ENCODE peak calls at places on chromosomes 12 and 14, in eight cellular contexts. G is ovary, Z is brain microvascular endothelial cell, M is right lobe of liver, O is tibial nerve, I is right atrium auricular region, F is fibroblast of lung, S is upper lobe of right lung. N is an unnamed sample. For H3K27me3, the result is how much of the 10 kb centered on the place peaks cover.

GRCh38 chr12:460301-461230 is 827 bp downstream of the B4GALNT3 start:
- DNase-seq in I (no peak), S (peak), F (no peak), O (no peak), M (no peak), G (peak), Z (no peak), N (no peak)

GRCh38 chr12:115895247-115895646 is 382.2 kb downstream of the MED13L start:
- DNase-seq in M (no peak), S (no peak), O (no peak), I (no peak), Z (no peak), F (no peak), G (no peak), N (no peak)

GRCh38 chr12:86914716-86915115 is 658.5 kb upstream of the MGAT4C start:
- DNase-seq in Z (peak), G (no peak), M (no peak), F (peak), S (no peak), O (no peak), I (no peak), N (no peak)

GRCh38 chr12:70383484-70383883 is 17.4 kb downstream of the KCNMB4 start:
- DNase-seq in Z (no peak), G (no peak), M (no peak), I (no peak), S (no peak), O (no peak), F (no peak), N (no peak)

GRCh38 chr14:61925043-61925442 is 162.8 kb downstream of the SNAPC1 start:
- DNase-seq in G (no peak), Z (peak), S (no peak), I (no peak), F (peak), M (no peak), O (no peak), N (no peak)

GRCh38 chr14:32702571-32702970 is 236.1 kb upstream of the NPAS3 start:
- DNase-seq in S (no peak), I (peak), G (peak), F (no peak), O (peak), Z (peak), M (no peak), N (no peak)

GRCh38 chr12:93484315-93484981 is 17.1 kb downstream of the MRPL42 start:
- DNase-seq in F (peak), G (no peak), Z (peak), S (no peak), M (no peak), I (no peak), O (no peak), N (no peak)

GRCh38 chr14:49019467-49020100 is 566.6 kb downstream of the RPS29 start:
- DNase-seq in Z (no peak), I (no peak), M (no peak), G (no peak), F (no peak), S (no peak), O (no peak), N (no peak)

GRCh38 chr14:73753887-73754880 is 40.0 kb upstream of the PNMA1 start:
- DNase-seq in M (peak), G (no peak), O (no peak), Z (no peak), I (no peak), F (no peak), S (no peak), N (no peak)

GRCh38 chr12:52789637-52790426 is 6.1 kb downstream of the KRT3 start:
- DNase-seq in O (no peak), Z (no peak), G (no peak), I (no peak), S (peak), F (no peak), M (no peak), N (no peak)

GRCh38 chr12:52788111-52788875 is 7.6 kb downstream of the KRT3 start:
- DNase-seq in O (no peak), I (no peak), Z (no peak), M (no peak), F (no peak), G (no peak), S (no peak), N (no peak)

GRCh38 chr12:52787324-52787996 is 8.5 kb downstream of the KRT3 start:
- DNase-seq in M (no peak), F (no peak), S (peak), Z (no peak), G (no peak), O (no peak), I (no peak), N (no peak)

GRCh38 chr12:52790427-52791270 is 5.3 kb downstream of the KRT3 start:
- DNase-seq in S (peak), G (no peak), O (no peak), Z (no peak), F (no peak), I (no peak), M (no peak), N (no peak)

DNA sequence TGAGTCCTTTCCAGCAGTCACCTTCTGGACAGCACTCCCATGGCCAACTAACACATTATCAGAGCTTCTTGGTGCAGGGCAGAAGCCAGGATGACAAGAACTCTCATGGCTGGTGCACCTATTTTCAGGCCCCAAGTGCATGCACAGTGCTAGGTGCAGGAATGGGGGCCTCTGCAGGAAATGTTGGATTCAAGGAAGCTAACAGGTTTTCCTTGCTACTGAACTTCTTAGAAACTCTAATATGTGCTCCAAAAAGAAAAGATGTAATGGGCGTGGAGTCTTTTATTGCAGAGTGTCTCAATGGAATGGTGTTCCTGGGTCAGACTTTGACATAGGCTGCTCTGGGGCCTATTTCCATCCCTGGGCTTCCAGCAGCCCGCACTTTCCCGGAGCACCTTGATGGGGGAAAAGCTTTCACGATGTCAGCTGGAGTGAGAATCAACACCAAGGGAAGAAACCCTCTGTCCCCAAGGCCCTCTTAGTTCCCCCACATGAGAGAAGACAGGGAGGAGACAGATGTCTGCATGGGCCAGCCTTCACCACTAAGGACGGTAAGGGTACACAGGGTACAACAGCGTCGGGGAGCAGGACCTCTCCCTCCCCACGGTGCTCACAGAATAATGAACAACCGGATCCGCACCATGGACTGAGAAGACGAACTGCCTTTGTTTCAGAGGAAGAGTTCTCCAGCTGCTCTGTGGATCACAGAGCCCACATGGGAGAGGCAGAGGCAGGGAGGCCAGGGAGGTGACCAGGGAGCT is 6.9 kb downstream of the KRT3 start:
- DNase-seq in Z (no peak), I (no peak), F (no peak), S (no peak), O (no peak), M (no peak), G (no peak), N (no peak)
- H3K27me3 ChIP-seq in Z (under half), I (under half), F (under half), S (half or more), O (under half), M (under half), G (under half), N (under half)

GRCh38 chr12:77720258-77720657 is 110.4 kb upstream of the NAV3 start:
- DNase-seq in M (no peak), G (no peak), O (no peak), I (no peak), Z (no peak), S (no peak), F (peak), N (no peak)
- TF ChIP-seq CTCF in M (no peak), G (no peak), O (no peak), I (no peak), Z (peak), S (no peak), F (no peak), N (no peak)

GRCh38 chr14:24337144-24337823 is 2.4 kb upstream of the ADCY4 start:
- DNase-seq in Z (no peak), G (no peak), I (no peak), O (no peak), S (no peak), M (no peak), F (no peak), N (no peak)
- H3K27me3 ChIP-seq in Z (under half), G (under half), I (under half), O (under half), S (under half), M (under half), F (under half), N (under half)

DNA sequence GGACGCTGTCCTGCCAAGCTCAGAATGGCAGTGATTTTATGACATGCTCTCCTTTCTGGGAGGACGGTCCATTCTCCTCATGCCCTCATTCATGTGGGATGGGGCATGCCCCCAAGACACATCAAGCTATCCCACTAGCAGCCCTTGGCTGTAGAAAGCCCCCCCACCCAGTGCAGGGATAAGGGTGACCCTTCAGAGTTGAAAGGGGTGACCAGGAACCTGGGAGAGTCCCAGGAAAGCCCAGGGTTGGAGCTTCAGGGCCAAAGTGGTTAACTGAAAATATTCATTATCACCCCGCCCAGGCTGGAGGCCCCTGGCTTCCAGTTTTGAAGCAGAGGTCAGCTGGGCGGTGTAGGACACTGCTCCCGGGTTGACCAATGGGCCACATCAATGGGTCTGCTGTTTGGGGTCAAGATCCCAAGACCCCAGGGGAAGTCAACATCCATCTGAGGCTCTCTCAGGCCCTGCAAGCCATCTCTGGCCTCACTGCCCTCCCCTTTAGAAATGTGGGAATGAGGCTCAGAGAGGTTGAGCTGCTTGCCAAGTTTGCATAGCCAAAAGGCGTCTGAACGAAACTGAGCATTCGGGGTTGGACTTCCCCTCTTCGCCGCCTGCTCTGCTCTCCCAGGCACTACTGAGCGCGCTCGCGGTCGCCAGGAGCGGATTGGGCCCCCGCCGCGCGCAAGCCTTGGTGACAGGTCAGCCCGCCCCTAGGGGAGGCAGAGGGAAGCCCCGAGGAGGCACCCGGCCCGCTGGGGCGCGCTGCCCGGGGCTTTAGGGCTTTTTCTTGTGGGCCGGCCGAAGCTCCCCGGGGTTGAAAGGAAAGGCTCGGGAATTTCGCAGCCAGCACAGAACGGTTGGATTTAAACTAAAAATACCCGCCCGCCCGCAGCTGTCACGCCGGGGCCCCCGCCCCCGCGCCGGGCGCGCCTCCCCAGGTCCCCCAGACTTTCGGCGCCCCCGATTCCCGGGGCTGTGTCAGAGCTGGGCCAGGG is 630 bp downstream of the SYNE3 start:
- DNase-seq in G (peak), M (peak), S (peak), O (peak), F (no peak), Z (no peak), I (no peak), N (peak)
- TF ChIP-seq CTCF in G (peak), M (peak), S (peak), O (peak), F (peak), Z (peak), I (no peak), N (peak)

GRCh38 chr12:3961573-3961972 is 88.4 kb upstream of the PARP11 start:
- DNase-seq in F (no peak), O (no peak), G (no peak), I (no peak), M (no peak), S (no peak), Z (no peak), N (no peak)

GRCh38 chr12:3964404-3964803 is 91.2 kb upstream of the PARP11 start:
- DNase-seq in Z (no peak), G (no peak), F (no peak), M (no peak), S (no peak), O (no peak), I (no peak), N (no peak)

GRCh38 chr12:3962661-3963483 is 89.7 kb upstream of the PARP11 start:
- DNase-seq in I (no peak), S (peak), G (no peak), O (no peak), Z (no peak), M (no peak), F (no peak), N (peak)

GRCh38 chr12:3959799-3960560 is 86.8 kb upstream of the PARP11 start:
- DNase-seq in Z (no peak), I (no peak), F (no peak), G (no peak), O (no peak), M (peak), S (no peak), N (no peak)

GRCh38 chr12:3958534-3958933 is 85.3 kb upstream of the PARP11 start:
- DNase-seq in F (no peak), G (no peak), S (no peak), Z (no peak), I (no peak), O (no peak), M (no peak), N (no peak)
- H3K27me3 ChIP-seq in F (under half), G (under half), S (under half), Z (under half), I (under half), O (under half), M (under half), N (under half)

GRCh38 chr12:6062427-6063378 is 61.8 kb downstream of the VWF start:
- DNase-seq in O (no peak), F (peak), I (no peak), M (peak), S (peak), G (peak), Z (no peak), N (peak)
- TF ChIP-seq CTCF in O (peak), F (peak), I (peak), M (peak), S (peak), G (peak), Z (peak), N (peak)

GRCh38 chr12:2413999-2414792 is 361.4 kb downstream of the CACNA1C start:
- DNase-seq in Z (no peak), O (no peak), S (peak), F (no peak), I (no peak), G (no peak), M (no peak), N (no peak)
- H3K27me3 ChIP-seq in Z (under half), O (under half), S (under half), F (under half), I (under half), G (under half), M (under half), N (under half)

DNA sequence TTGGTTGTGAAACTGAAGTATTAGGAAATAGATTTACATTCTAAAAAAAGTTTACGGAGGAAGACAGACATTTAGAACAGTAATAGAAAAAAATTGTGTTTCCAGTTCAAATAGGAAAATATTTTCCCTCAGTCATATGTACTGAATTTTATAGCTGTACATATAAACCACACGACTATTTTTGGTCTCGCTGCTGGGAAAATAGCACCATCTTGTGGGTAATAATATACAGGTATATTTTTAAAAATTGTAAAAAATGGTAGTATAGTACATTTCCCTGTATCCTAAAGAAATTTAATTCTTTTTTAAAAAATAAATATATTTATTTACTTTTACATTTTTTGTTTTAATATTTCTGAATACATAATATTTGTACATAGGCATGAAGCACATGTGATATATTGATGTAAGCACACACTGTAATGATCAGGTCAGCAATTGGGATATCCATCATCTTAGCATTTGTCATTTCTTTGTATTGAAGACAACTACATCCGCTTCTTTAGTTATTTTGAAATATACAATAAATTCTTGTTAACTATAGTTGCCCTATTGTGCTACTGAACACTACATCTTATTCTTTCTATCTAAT is 168.6 kb downstream of the ALX1 start:
- DNase-seq in F (peak), S (no peak), M (no peak), I (no peak), Z (no peak), O (no peak), G (no peak), N (no peak)
- TF ChIP-seq CTCF in F (peak), S (peak), M (peak), I (no peak), Z (peak), O (peak), G (no peak), N (no peak)

GRCh38 chr12:75781532-75782046 is 250.0 kb downstream of the PHLDA1 start:
- DNase-seq in G (no peak), F (peak), M (no peak), O (no peak), Z (peak), I (no peak), S (no peak), N (no peak)

GRCh38 chr12:75783093-75783877 is 248.3 kb downstream of the PHLDA1 start:
- DNase-seq in Z (no peak), M (no peak), I (no peak), O (no peak), F (peak), S (no peak), G (no peak), N (no peak)

GRCh38 chr12:75782182-75782581 is 249.4 kb downstream of the PHLDA1 start:
- DNase-seq in I (no peak), F (no peak), O (no peak), Z (no peak), G (no peak), S (no peak), M (no peak), N (no peak)

GRCh38 chr12:75784591-75784990 is 247.0 kb downstream of the PHLDA1 start:
- DNase-seq in M (peak), F (no peak), S (no peak), G (no peak), O (no peak), Z (no peak), I (no peak), N (no peak)

GRCh38 chr12:75779891-75780501 is 251.6 kb downstream of the PHLDA1 start:
- DNase-seq in Z (no peak), S (no peak), O (no peak), G (no peak), I (no peak), F (no peak), M (no peak), N (no peak)
- H3K27me3 ChIP-seq in Z (under half), S (under half), O (under half), G (under half), I (under half), F (under half), M (under half), N (under half)

N was measured in CD4-positive, alpha-beta T cell.